ENCODE peak calls at places on chromosomes 7 and 10, in four cellular contexts. E is mucosa of descending colon, O is right atrium auricular region, K is endodermal cell. L is an unnamed sample. For H3K4me1, the result is how much of the 10 kb centered on the place peaks cover.

GRCh38 chr10:116316533-116316932 is 7.7 kb upstream of the CCDC172 start:
- DNase-seq in E (no peak), O (no peak), K (no peak), L (no peak)

GRCh38 chr10:121285797-121286196 is 312.4 kb downstream of the FGFR2 start:
- DNase-seq in E (no peak), O (no peak), K (no peak), L (no peak)

GRCh38 chr10:6083523-6084475 is 5.0 kb upstream of the RBM17 start:
- DNase-seq in E (no peak), O (no peak), K (no peak), L (no peak)

GRCh38 chr7:317643-318405 is 27.9 kb downstream of the FOXL3 start:
- DNase-seq in E (peak), O (no peak), K (no peak), L (no peak)

GRCh38 chr7:112869111-112869774 is 79.0 kb upstream of the TMEM168 start:
- DNase-seq in E (no peak), O (no peak), K (peak), L (no peak)

GRCh38 chr7:44378744-44379143 is 53.4 kb upstream of the CAMK2B start:
- DNase-seq in E (no peak), O (no peak), K (no peak), L (peak)

GRCh38 chr10:128463991-128464755 is 337.9 kb upstream of the MKI67 start:
- DNase-seq in E (no peak), O (peak), K (peak), L (no peak)

GRCh38 chr10:132290631-132291030 is 17.1 kb downstream of the STK32C start:
- DNase-seq in E (peak), O (no peak), K (no peak), L (no peak)

GRCh38 chr7:14837216-14837615 is 65.3 kb downstream of the DGKB start:
- DNase-seq in E (no peak), O (no peak), K (no peak), L (no peak)

GRCh38 chr10:101353692-101354583 is at the start of gene BTRC:
- DNase-seq in E (peak), O (peak), K (peak), L (peak)

GRCh38 chr7:4838626-4839334 is 23.1 kb downstream of the PAPOLB start:
- DNase-seq in E (no peak), O (no peak), K (peak), L (no peak)

GRCh38 chr7:24660541-24660940 is 87.3 kb downstream of the PALS2 start:
- DNase-seq in E (no peak), O (no peak), K (no peak), L (no peak)

GRCh38 chr10:131453772-131454634 is 142.5 kb upstream of the TCERG1L start:
- DNase-seq in E (peak), O (peak), K (peak), L (no peak)

GRCh38 chr7:42046483-42046882 is 190.5 kb downstream of the GLI3 start:
- DNase-seq in E (no peak), O (no peak), K (no peak), L (no peak)

GRCh38 chr10:98254234-98254858 is 13.6 kb downstream of the LOXL4 start:
- DNase-seq in E (no peak), O (no peak), K (no peak), L (no peak)

GRCh38 chr7:134552105-134552504 is 3.2 kb downstream of the AKR1B15 start:
- DNase-seq in E (peak), O (no peak), K (peak), L (no peak)
- TF ChIP-seq CTCF in E (no peak), O (peak), K (peak), L (peak)

GRCh38 chr10:124671486-124672075 is 72.6 kb downstream of the FAM53B start:
- DNase-seq in E (no peak), O (peak), K (peak), L (no peak)
- H3K4me1 ChIP-seq in E (under half), O (half or more), K (under half), L (under half)

DNA sequence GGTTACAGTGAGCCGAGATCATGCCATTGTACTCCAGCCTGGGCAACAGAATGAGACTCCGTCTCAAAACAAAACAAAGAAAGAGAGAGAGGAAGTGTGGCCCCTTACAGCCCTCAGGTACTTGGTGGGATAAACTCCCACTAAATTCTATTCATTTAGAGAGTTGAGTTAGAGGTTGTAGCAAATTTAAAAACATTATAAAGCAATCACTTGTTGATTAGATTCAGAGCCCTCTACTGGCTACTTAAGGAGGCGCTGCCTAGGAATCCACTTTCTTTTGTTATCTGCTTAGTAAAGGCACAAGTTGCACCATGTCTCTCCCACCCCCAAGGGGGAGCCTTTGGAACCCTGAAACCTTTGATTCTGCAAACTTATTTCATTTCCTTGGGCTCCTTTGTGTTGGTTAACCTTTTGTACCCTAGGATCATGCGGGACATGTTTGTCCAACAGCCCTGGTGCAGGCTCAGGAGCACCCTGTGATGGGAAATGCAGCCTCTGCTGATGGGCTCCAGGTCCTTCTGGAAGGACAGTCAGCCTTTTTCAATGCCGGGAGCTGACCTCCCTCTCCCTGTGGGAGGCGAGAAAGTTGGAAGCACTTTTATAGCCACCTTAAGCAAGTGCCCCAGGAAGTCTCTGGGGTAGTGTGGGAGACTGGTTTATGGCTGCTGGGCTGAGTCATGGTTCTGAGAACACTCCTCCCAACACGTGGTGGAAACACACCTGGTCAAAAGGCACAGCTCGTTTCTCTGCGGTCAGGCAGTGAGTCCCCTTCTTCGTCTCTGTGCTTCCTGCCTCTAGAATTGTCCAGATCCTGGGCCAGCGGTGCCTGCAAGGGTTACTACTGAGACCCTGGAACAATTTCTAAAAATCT is 2.3 kb downstream of the HKDC1 start:
- DNase-seq in E (peak), O (no peak), K (peak), L (peak)
- TF ChIP-seq CTCF in E (peak), O (peak), K (peak), L (peak)

GRCh38 chr10:60343254-60343653 is 46.4 kb downstream of the ANK3 start:
- DNase-seq in E (no peak), O (no peak), K (no peak), L (no peak)

GRCh38 chr10:60349426-60349825 is 40.2 kb downstream of the ANK3 start:
- DNase-seq in E (no peak), O (no peak), K (no peak), L (no peak)

GRCh38 chr10:60347270-60347669 is 42.4 kb downstream of the ANK3 start:
- DNase-seq in E (no peak), O (no peak), K (no peak), L (no peak)

GRCh38 chr10:60348982-60349381 is 40.7 kb downstream of the ANK3 start:
- DNase-seq in E (no peak), O (no peak), K (no peak), L (no peak)

DNA sequence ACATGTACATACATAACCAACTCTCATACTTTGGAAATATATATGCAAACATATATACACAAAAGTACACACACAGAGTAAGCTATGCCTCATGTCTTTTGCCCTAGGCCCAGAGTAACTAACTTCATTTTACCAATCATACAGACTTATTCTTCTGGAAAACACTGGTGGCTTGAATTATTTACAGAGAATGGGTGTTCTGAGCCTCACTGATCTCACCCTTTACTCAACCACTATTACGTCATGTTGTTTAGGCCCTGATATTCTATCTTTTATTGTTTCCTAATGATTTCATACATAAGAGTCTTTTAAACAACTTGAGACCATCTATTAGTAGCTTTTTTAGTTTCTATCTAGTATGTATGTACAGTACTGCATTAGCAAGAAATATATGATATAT is 43.0 kb downstream of the ANK3 start:
- DNase-seq in E (no peak), O (no peak), K (no peak), L (no peak)
- H3K4me1 ChIP-seq in E (under half), O (under half), K (under half), L (under half)

GRCh38 chr7:144656960-144657359 is 178.9 kb downstream of the TPK1 start:
- DNase-seq in E (no peak), O (no peak), K (peak), L (no peak)
- TF ChIP-seq CTCF in E (no peak), O (peak), K (peak), L (no peak)

GRCh38 chr7:127903913-127904705 is 127.1 kb downstream of the LRRC4 start:
- DNase-seq in E (no peak), O (no peak), K (no peak), L (no peak)
- H3K4me1 ChIP-seq in E (under half), O (under half), K (under half), L (under half)

GRCh38 chr10:92989250-92989649 is 71.3 kb upstream of the CYP26C1 start:
- DNase-seq in E (no peak), O (no peak), K (no peak), L (no peak)
- TF ChIP-seq CTCF in E (no peak), O (no peak), K (no peak), L (no peak)

DNA sequence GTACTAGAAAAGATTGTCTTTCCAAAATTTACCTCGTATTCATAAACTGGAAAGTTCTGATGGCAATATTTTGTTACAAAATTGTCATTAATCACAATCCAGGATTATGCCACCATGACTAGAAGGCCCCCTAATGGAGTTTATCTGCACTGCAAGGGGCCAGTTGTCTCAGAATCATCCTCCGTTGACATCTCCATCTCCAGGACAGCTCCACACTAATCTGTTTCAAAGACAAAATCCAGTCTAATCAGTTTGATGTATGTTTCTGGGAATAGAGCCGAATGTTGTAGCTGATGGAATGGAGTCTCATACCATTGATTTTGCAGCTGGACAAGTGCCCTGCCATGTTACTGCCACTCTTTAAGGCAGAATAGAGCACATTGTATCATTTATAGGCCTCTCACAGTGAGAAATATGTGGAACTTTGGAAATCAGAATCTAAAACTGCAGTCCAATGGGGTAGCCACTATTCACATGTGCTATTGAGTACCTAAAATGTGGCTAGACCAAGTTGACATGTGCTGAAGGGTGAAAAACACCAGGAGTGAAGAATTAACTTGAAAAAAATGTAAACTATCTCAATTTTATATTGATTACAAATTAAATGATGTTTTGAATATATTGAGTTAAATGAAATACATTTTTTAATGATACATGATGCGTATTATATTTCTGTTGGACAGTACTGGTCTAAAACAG is 38.3 kb upstream of the TOMM7 start:
- DNase-seq in E (no peak), O (no peak), K (peak), L (no peak)
- H3K4me1 ChIP-seq in E (under half), O (under half), K (under half), L (under half)

L was measured in foreskin keratinocyte.